ENCODE peak calls at places on chromosomes 4 and X, in ten cellular contexts. Q is ureter; D is hypothalamus; O is left ventricle myocardium superior; F is NCI-H774; Z is NT2/D1; Y is HT1080; W is BJ; G is CD4-positive, alpha-beta T cell; M is WTC11. K is an unnamed sample.

GRCh38 chrX:24204331-24204730 is 54.8 kb downstream of the ZFX start:
- DNase-seq in Z (no peak), O (no peak), W (no peak), D (no peak), Y (no peak), M (no peak), Q (no peak), G (no peak), F (no peak), K (no peak)

GRCh38 chr4:53147711-53148110 is 218.2 kb downstream of the SCFD2 start:
- DNase-seq in Y (no peak), M (no peak), D (no peak), Q (no peak), G (no peak), O (no peak), F (no peak), Z (no peak), W (no peak), K (no peak)

GRCh38 chrX:71637848-71638247 is 19.5 kb upstream of the CXCR3 start:
- DNase-seq in O (no peak), G (no peak), W (no peak), Q (no peak), Z (no peak), F (no peak), D (no peak), Y (peak), M (no peak), K (no peak)

GRCh38 chr4:13950491-13950890 is 323.0 kb upstream of the BOD1L1 start:
- DNase-seq in D (no peak), G (no peak), W (no peak), O (no peak), Y (no peak), M (no peak), F (no peak), Q (no peak), Z (no peak), K (no peak)

GRCh38 chr4:876780-877179 is 50.9 kb upstream of the CPLX1 start:
- DNase-seq in D (no peak), W (no peak), M (peak), Z (peak), F (no peak), Q (no peak), O (no peak), Y (no peak), G (no peak), K (no peak)

GRCh38 chr4:84578540-84579409 is 4.2 kb upstream of the CDS1 start:
- DNase-seq in F (no peak), Z (no peak), W (no peak), Y (peak), Q (no peak), G (no peak), D (no peak), O (no peak), M (peak), K (no peak)

GRCh38 chrX:154751669-154752271 is 893 bp upstream of the GAB3 start:
- DNase-seq in M (no peak), D (no peak), Q (no peak), F (no peak), G (no peak), Y (no peak), W (no peak), Z (no peak), O (no peak), K (no peak)

GRCh38 chr4:151644625-151645024 is 116.2 kb downstream of the GATB start:
- DNase-seq in G (no peak), W (no peak), M (peak), O (no peak), Z (peak), Q (no peak), Y (peak), F (no peak), D (no peak), K (no peak)

GRCh38 chr4:173014113-173014558 is 154.5 kb upstream of the GALNT7 start:
- DNase-seq in F (no peak), M (peak), G (no peak), O (peak), W (no peak), D (no peak), Y (peak), Z (peak), Q (no peak), K (no peak)

GRCh38 chrX:13103111-13103913 is 58.9 kb upstream of the FAM9C start:
- DNase-seq in D (no peak), Q (no peak), Z (no peak), Y (no peak), W (no peak), M (no peak), O (no peak), G (no peak), F (no peak), K (no peak)

GRCh38 chrX:96843566-96843965 is 40.1 kb upstream of the RPA4 start:
- DNase-seq in G (no peak), O (no peak), F (no peak), W (no peak), M (peak), D (no peak), Z (no peak), Y (no peak), Q (no peak), K (no peak)

GRCh38 chr4:1200425-1201035 is 28.1 kb upstream of the SPON2 start:
- DNase-seq in Y (peak), D (no peak), W (peak), O (peak), Q (peak), M (peak), F (no peak), G (no peak), Z (no peak), K (no peak)

GRCh38 chr4:159444668-159445067 is 341.8 kb downstream of the RAPGEF2 start:
- DNase-seq in Q (no peak), O (no peak), D (no peak), G (no peak), M (no peak), Z (no peak), F (no peak), Y (peak), W (no peak), K (no peak)

GRCh38 chr4:78298618-78299017 is 241.5 kb downstream of the FRAS1 start:
- DNase-seq in Z (no peak), W (no peak), F (no peak), O (no peak), Q (no peak), M (no peak), G (no peak), D (no peak), Y (peak), K (no peak)

GRCh38 chrX:69010339-69010738 is 154.9 kb downstream of the PJA1 start:
- DNase-seq in F (no peak), Y (no peak), G (no peak), O (no peak), M (no peak), W (no peak), Z (no peak), D (no peak), Q (peak), K (no peak)

GRCh38 chrX:150761176-150761818 is 68.1 kb downstream of the MTMR1 start:
- DNase-seq in W (no peak), G (no peak), Z (no peak), O (no peak), Q (no peak), M (no peak), F (no peak), Y (no peak), D (no peak), K (no peak)

GRCh38 chrX:26032141-26032917 is 105.8 kb upstream of the MAGEB18 start:
- DNase-seq in O (no peak), M (no peak), Q (no peak), G (no peak), F (no peak), W (no peak), Z (no peak), D (no peak), Y (peak), K (no peak)

GRCh38 chr4:103786014-103786413 is 66.2 kb upstream of the TACR3 start:
- DNase-seq in F (no peak), M (peak), G (no peak), O (no peak), Z (peak), Q (no peak), D (no peak), W (no peak), Y (peak), K (no peak)

K was measured in gastrocnemius medialis.